ENCODE peak calls at places on chromosomes 2 and 18, in six cellular contexts. K is choroid plexus epithelial cell, I is fibroblast of mammary gland, C is GM12865, W is lung, Q is fibroblast of villous mesenchyme. A is an unnamed sample.

GRCh38 chr2:127614731-127615130 is 31.2 kb upstream of the GPR17 start:
- DNase-seq in K (no peak), I (peak; percentile 11), C (no peak), W (no peak), Q (no peak), A (no peak)

GRCh38 chr2:150630587-150631235 is 143.2 kb upstream of the RND3 start:
- DNase-seq in K (peak; percentile 66), I (peak; percentile 53), C (no peak), W (no peak), Q (no peak), A (no peak)

GRCh38 chr2:161427413-161428239 is 11.5 kb downstream of the TBR1 start:
- DNase-seq in K (no peak), I (peak; percentile 20), C (no peak), W (no peak), Q (no peak), A (no peak)

GRCh38 chr2:221492606-221493005 is 79.5 kb downstream of the EPHA4 start:
- DNase-seq in K (no peak), I (peak; percentile 48), C (no peak), W (no peak), Q (no peak), A (no peak)

GRCh38 chr18:3771121-3771971 is 321.4 kb downstream of the TGIF1 start:
- DNase-seq in K (peak; percentile 95), I (peak; percentile 97), C (peak; percentile 74), W (peak; percentile 88), Q (peak; percentile 93), A (peak; percentile 88)

GRCh38 chr2:47091118-47091517 is 64.0 kb downstream of the STPG4 start:
- DNase-seq in K (no peak), I (peak; percentile 63), C (no peak), W (no peak), Q (peak; percentile 36), A (no peak)

GRCh38 chr18:22691988-22692710 is 241.0 kb upstream of the RBBP8 start:
- DNase-seq in K (peak; percentile 97), I (peak; percentile 95), C (no peak), W (no peak), Q (peak; percentile 97), A (no peak)

GRCh38 chr2:31341351-31341750 is 73.2 kb downstream of the XDH start:
- DNase-seq in K (no peak), I (no peak), C (no peak), W (no peak), Q (no peak), A (no peak)

GRCh38 chr18:34864836-34865497 is 154.9 kb downstream of the DTNA start:
- DNase-seq in K (no peak), I (no peak), C (no peak), W (no peak), Q (no peak), A (peak; percentile 22)

GRCh38 chr2:200591308-200591707 is 5.5 kb downstream of the AOX1 start:
- DNase-seq in K (no peak), I (no peak), C (no peak), W (no peak), Q (no peak), A (no peak)

GRCh38 chr2:61471905-61472805 is 1.3 kb upstream of the USP34 start:
- DNase-seq in K (peak; percentile 45), I (peak; percentile 31), C (peak; percentile 67), W (no peak), Q (peak; percentile 48), A (no peak)

GRCh38 chr2:60368437-60368836 is 185.0 kb downstream of the BCL11A start:
- DNase-seq in K (no peak), I (no peak), C (no peak), W (no peak), Q (no peak), A (no peak)

GRCh38 chr2:181312515-181312927 is 144.7 kb upstream of the ITGA4 start:
- DNase-seq in K (no peak), I (no peak), C (peak; percentile 96), W (no peak), Q (no peak), A (no peak)

GRCh38 chr2:207765541-207765940 is 4.2 kb downstream of the FZD5 start:
- DNase-seq in K (no peak), I (no peak), C (no peak), W (peak; percentile 78), Q (no peak), A (no peak)

GRCh38 chr2:207767461-207768167 is 2.1 kb downstream of the FZD5 start:
- DNase-seq in K (peak; percentile 38), I (peak; percentile 10), C (peak; percentile 7), W (peak; percentile 73), Q (no peak), A (no peak)

GRCh38 chr2:207768168-207768890 is 1.4 kb downstream of the FZD5 start:
- DNase-seq in K (peak; percentile 51), I (peak; percentile 39), C (peak; percentile 63), W (peak; percentile 38), Q (peak; percentile 29), A (no peak)

GRCh38 chr2:207765960-207766582 is 3.6 kb downstream of the FZD5 start:
- DNase-seq in K (no peak), I (no peak), C (no peak), W (no peak), Q (no peak), A (no peak)

DNA sequence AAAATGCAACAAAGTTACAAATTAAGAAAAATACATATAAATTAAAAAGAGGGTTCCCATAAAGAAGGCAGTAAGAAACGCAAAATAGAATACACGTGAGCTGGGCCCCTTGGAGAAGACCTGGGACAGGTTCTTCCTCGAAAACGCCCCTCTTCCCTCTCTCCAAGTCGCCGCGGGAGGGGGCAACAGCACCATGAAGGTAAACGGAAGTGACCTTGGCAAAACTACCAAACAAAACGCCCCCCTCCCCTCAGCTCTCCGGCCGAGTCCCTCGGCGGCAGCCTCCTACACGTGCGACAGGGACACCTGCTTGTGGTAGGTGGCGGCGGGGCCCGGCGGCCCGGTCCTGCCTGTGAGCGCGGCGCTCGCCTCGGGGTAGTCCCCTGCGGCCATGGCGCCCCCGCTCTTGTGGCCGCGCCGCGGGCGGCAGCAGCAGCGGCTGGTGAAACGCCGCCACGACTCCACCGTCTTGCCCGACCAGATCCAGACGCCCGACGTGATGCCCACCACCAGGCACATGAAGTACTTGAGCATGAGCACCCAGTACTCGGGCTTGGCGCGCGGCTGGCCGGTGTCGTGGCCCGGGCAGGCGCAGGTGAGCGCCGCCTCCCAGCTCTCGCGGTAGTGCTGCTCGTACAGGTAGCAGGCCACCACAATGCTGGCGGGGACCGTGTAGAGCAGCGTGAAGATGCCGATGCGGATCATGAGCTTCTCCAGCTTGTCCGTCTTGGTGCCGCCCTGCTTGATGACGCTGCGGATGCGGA is 2.8 kb downstream of the FZD5 start:
- DNase-seq in K (no peak), I (no peak), C (peak; percentile 7), W (no peak), Q (no peak), A (no peak)
- H3K4me3 ChIP-seq in K (peak overlapping the region; percentile 43), I (no peak overlapping the region), C (no peak overlapping the region), W (peak overlapping the region; percentile 25), Q (peak overlapping the region; percentile 50), A (no peak overlapping the region)

GRCh38 chr2:133264951-133265949 is 303.0 kb downstream of the NCKAP5 start:
- DNase-seq in K (no peak), I (no peak), C (no peak), W (peak; percentile 48), Q (no peak), A (no peak)
- H3K4me3 ChIP-seq in K (peak overlapping the region; percentile 57), I (no peak overlapping the region), C (no peak overlapping the region), W (no peak overlapping the region), Q (peak overlapping the region; percentile 57), A (no peak overlapping the region)

DNA sequence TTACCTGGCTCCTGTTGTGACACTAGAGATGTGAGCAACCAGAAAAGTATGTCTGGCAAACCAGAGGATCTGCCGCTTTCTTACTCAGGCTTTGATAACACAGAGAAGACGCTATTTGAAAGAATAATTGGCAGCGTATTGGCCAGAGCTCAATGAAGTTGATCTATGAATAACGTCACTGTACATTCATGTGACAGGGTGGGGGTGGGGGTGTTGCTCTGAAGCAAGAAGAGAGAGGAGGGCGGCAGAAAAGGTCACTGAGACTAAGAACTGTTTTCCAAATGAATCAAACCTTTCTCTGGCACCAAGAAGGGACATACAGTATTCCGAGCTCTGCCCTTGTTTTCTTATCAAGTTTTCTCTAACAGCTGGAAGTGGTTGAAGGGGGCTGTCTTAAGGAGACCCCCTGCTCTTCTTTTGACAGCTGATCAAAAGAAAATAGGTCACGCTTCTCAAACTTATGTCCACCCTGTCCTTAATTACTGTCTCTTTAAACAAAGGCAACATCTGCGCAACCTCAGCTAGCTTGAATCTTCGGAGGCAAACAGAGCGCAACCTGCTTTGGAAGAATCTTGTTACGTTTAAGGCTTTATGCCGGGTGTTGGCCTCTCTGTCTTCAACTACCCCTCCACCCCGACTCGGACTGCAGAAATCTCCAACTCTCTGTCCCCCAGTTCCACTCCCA is 1.5 kb upstream of the ONECUT2 start:
- DNase-seq in K (no peak), I (no peak), C (no peak), W (no peak), Q (no peak), A (no peak)
- H3K4me3 ChIP-seq in K (no peak overlapping the region), I (no peak overlapping the region), C (no peak overlapping the region), W (no peak overlapping the region), Q (no peak overlapping the region), A (no peak overlapping the region)

DNA sequence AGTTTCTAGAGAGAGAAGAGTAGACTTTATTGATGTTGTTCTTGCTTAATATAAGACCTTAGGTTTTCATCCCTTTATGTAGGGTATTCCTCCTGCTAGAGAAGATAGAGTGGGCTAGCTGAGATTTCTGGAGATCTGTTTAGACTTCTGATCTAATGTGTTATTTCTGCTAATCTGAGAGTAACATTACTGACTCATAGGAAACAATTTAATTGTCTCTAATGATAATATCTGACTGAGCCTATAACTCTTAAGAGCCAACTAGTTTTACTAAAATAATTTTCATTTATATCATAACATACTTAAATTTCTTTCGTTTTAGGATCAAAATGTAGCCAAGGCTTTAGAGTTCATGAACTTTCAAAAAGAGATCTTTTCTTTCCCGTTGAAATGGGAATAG is 618.7 kb upstream of the ZEB2 start:
- DNase-seq in K (no peak), I (no peak), C (no peak), W (no peak), Q (no peak), A (no peak)
- H3K4me3 ChIP-seq in K (no peak overlapping the region), I (no peak overlapping the region), C (no peak overlapping the region), W (no peak overlapping the region), Q (no peak overlapping the region), A (no peak overlapping the region)

GRCh38 chr18:57436965-57437333 is 1.8 kb downstream of the ONECUT2 start:
- DNase-seq in K (no peak), I (no peak), C (no peak), W (no peak), Q (no peak), A (no peak)

GRCh38 chr18:57434536-57435494 is at the start of gene ONECUT2:
- DNase-seq in K (peak; percentile 89), I (peak; percentile 88), C (peak; percentile 74), W (peak; percentile 92), Q (peak; percentile 77), A (peak; percentile 31)

GRCh38 chr18:57437433-57437781 is 2.2 kb downstream of the ONECUT2 start:
- DNase-seq in K (no peak), I (no peak), C (no peak), W (no peak), Q (no peak), A (no peak)

GRCh38 chr18:57436193-57436964 is 1.2 kb downstream of the ONECUT2 start:
- DNase-seq in K (no peak), I (no peak), C (no peak), W (no peak), Q (no peak), A (no peak)

GRCh38 chr18:57435851-57436192 is 648 bp downstream of the ONECUT2 start:
- DNase-seq in K (no peak), I (no peak), C (no peak), W (no peak), Q (no peak), A (no peak)
- H3K4me3 ChIP-seq in K (no peak overlapping the region), I (no peak overlapping the region), C (no peak overlapping the region), W (no peak overlapping the region), Q (no peak overlapping the region), A (no peak overlapping the region)

A was measured in HL-60.